ENCODE peak calls at places on chromosomes 12 and 14, in eight cellular contexts. Y is nephron progenitor cell, E is Caco-2, S is breast epithelium, H is progenitor cell of endocrine pancreas, I is endothelial cell, V is fibroblast of mammary gland, N is colonic mucosa. P is an unnamed sample.

GRCh38 chr14:21070610-21071224 is 613 bp downstream of the ARHGEF40 start:
- DNase-seq in Y (peak), E (peak), S (peak), H (peak), I (peak), V (peak), N (peak), P (peak)

GRCh38 chr14:81400852-81401251 is 728 bp upstream of the STON2 start:
- DNase-seq in Y (no peak), E (peak), S (peak), H (no peak), I (no peak), V (peak), N (peak), P (no peak)

GRCh38 chr14:92254786-92255185 is 68.2 kb upstream of the SLC24A4 start:
- DNase-seq in Y (peak), E (no peak), S (no peak), H (no peak), I (peak), V (peak), N (peak), P (peak)

GRCh38 chr12:127556487-127556886 is 710.5 kb upstream of the TMEM132C start:
- DNase-seq in Y (no peak), E (no peak), S (no peak), H (no peak), I (no peak), V (no peak), N (no peak), P (no peak)

GRCh38 chr14:81245771-81246170 is 25.0 kb upstream of the GTF2A1 start:
- DNase-seq in Y (no peak), E (no peak), S (no peak), H (no peak), I (no peak), V (no peak), N (no peak), P (no peak)

GRCh38 chr12:48351022-48351708 is 446 bp upstream of the ZNF641 start:
- DNase-seq in Y (no peak), E (peak), S (peak), H (peak), I (peak), V (peak), N (peak), P (no peak)

GRCh38 chr14:102491366-102491765 is 18.2 kb downstream of the ANKRD9 start:
- DNase-seq in Y (no peak), E (no peak), S (no peak), H (no peak), I (no peak), V (no peak), N (no peak), P (peak)

GRCh38 chr12:124457287-124458219 is 109.9 kb downstream of the NCOR2 start:
- DNase-seq in Y (no peak), E (no peak), S (peak), H (no peak), I (no peak), V (peak), N (peak), P (no peak)

GRCh38 chr12:52603314-52603713 is 2.1 kb upstream of the KRT72 start:
- DNase-seq in Y (no peak), E (no peak), S (no peak), H (no peak), I (no peak), V (peak), N (no peak), P (no peak)

GRCh38 chr14:22488522-22489246 is 100.3 kb downstream of the DAD1 start:
- DNase-seq in Y (no peak), E (no peak), S (no peak), H (no peak), I (no peak), V (no peak), N (no peak), P (no peak)

GRCh38 chr12:70364695-70365397 is 1.2 kb upstream of the KCNMB4 start:
- DNase-seq in Y (no peak), E (no peak), S (no peak), H (no peak), I (peak), V (no peak), N (peak), P (no peak)

GRCh38 chr14:70671652-70672327 is 30.1 kb downstream of the TTC9 start:
- DNase-seq in Y (no peak), E (no peak), S (no peak), H (no peak), I (no peak), V (no peak), N (no peak), P (no peak)

GRCh38 chr12:16670456-16671050 is 64.6 kb upstream of the LMO3 start:
- DNase-seq in Y (no peak), E (no peak), S (no peak), H (no peak), I (no peak), V (peak), N (no peak), P (no peak)

GRCh38 chr14:55005071-55005470 is 21.8 kb downstream of the WDHD1 start:
- DNase-seq in Y (no peak), E (no peak), S (no peak), H (no peak), I (no peak), V (no peak), N (no peak), P (no peak)

GRCh38 chr12:115452751-115453281 is 768.8 kb upstream of the TBX3 start:
- DNase-seq in Y (no peak), E (no peak), S (no peak), H (peak), I (no peak), V (no peak), N (no peak), P (no peak)

GRCh38 chr12:110921262-110921661 is 883 bp upstream of the MYL2 start:
- DNase-seq in Y (no peak), E (no peak), S (no peak), H (no peak), I (no peak), V (peak), N (no peak), P (no peak)

GRCh38 chr12:28872654-28873268 is 276.3 kb upstream of the FAR2 start:
- DNase-seq in Y (peak), E (peak), S (no peak), H (peak), I (peak), V (peak), N (peak), P (peak)

GRCh38 chr12:116202433-116202832 is 75.1 kb downstream of the MED13L start:
- DNase-seq in Y (no peak), E (no peak), S (no peak), H (no peak), I (no peak), V (peak), N (no peak), P (no peak)

GRCh38 chr12:4824415-4824814 is 85.3 kb upstream of the KCNA1 start:
- DNase-seq in Y (no peak), E (no peak), S (no peak), H (no peak), I (no peak), V (peak), N (no peak), P (no peak)

GRCh38 chr12:92503977-92504966 is 198.5 kb upstream of the PLEKHG7 start:
- DNase-seq in Y (no peak), E (no peak), S (no peak), H (no peak), I (no peak), V (no peak), N (peak), P (no peak)

GRCh38 chr12:92506460-92506859 is 196.3 kb upstream of the PLEKHG7 start:
- DNase-seq in Y (no peak), E (no peak), S (no peak), H (no peak), I (no peak), V (peak), N (no peak), P (no peak)

GRCh38 chr12:92505373-92506340 is 197.1 kb upstream of the PLEKHG7 start:
- DNase-seq in Y (peak), E (no peak), S (no peak), H (no peak), I (no peak), V (peak), N (peak), P (peak)

GRCh38 chr12:92503029-92503931 is 199.5 kb upstream of the PLEKHG7 start:
- DNase-seq in Y (no peak), E (no peak), S (no peak), H (no peak), I (no peak), V (no peak), N (no peak), P (no peak)

DNA sequence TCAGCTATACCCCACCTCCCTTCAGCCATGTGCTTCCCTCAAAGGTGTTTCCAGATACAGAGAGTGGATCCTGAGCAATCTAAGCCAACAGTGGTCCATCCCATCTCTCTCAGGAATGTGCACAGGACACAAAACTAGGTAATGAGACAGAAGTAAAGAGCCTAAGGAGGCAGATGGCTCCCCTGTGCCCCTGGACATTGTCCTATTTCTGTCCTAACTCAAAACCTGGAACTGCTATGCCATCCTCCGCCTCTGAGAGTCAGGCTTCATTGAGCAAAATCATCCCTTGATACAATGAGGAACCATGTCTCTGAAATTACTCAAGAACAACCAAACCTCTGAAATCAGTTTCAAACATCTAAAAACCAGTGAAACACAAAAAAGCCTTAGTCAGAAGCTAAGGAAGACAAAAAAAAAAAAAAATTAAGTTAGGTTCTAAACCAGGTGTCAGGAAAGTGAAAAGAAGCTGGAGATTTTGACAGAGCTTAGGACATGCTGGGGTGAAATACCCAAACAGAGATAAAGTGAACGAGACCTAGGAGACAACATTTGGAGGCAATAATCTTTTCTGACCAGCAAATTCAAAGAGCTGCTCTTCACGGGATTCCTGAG is 200.3 kb upstream of the PLEKHG7 start:
- DNase-seq in Y (no peak), E (no peak), S (no peak), H (no peak), I (no peak), V (peak), N (no peak), P (no peak)
- TF ChIP-seq CTCF in Y (no peak), E (no peak), S (peak), H (no peak), I (no peak), V (peak), N (peak), P (no peak)

DNA sequence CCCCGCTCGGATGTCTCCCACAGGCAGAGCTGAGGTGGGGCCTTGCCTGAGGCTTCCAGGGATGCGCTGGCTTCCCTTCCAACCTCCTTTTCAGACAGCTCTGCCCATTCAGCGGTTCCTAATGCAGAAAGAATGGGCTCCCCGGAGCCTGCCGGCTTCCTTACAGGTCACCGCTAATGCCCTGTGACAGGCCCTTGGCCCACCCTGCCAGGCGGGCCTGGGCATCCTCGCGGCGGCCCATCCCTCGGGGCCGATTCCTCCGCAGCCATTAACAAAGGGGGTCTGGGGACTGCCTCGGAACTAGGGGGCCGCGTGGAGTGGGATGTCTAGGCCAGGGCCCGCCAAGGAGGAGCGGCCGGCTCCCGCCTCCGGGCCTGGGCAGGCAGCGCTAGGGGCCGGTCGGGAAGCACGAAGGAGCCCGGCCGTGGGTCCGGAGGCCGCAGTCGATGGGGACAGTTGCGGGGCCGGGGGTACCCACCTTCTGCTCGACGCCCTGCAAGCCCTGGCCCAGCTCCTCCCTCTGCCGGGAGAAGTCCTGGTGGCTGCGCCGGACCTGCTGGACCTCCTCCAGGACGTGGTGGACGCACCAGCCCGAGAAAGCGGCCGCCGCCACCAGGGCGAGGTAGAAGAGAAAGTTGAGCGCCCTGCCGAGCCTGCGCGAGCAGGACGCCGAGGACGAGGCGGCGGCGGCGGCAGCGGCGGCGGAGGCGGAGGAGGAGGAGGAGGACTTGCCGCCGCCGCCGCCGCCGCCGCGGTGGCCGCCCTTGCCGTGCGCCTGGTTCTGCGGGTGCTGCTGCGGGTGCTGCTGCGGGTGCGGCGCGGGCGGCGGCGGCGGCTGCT is 709 bp downstream of the CKAP4 start:
- DNase-seq in Y (peak), E (peak), S (peak), H (peak), I (peak), V (peak), N (peak), P (peak)
- TF ChIP-seq CTCF in Y (no peak), E (no peak), S (peak), H (peak), I (no peak), V (no peak), N (no peak), P (no peak)

GRCh38 chr12:46071335-46071734 is 81.0 kb upstream of the SCAF11 start:
- DNase-seq in Y (no peak), E (no peak), S (no peak), H (no peak), I (no peak), V (no peak), N (no peak), P (no peak)
- TF ChIP-seq CTCF in Y (no peak), E (peak), S (no peak), H (no peak), I (no peak), V (no peak), N (no peak), P (no peak)

GRCh38 chr14:100827140-100827517 is 1.2 kb downstream of the MEG3 start:
- DNase-seq in Y (no peak), E (no peak), S (no peak), H (no peak), I (no peak), V (no peak), N (no peak), P (no peak)
- TF ChIP-seq CTCF in Y (no peak), E (no peak), S (no peak), H (no peak), I (no peak), V (no peak), N (no peak), P (no peak)

GRCh38 chr14:31084385-31084784 is 58.2 kb upstream of the STRN3 start:
- DNase-seq in Y (peak), E (peak), S (no peak), H (no peak), I (no peak), V (no peak), N (no peak), P (no peak)
- TF ChIP-seq CTCF in Y (no peak), E (peak), S (no peak), H (peak), I (no peak), V (no peak), N (no peak), P (no peak)

GRCh38 chr14:95614335-95614734 is 71.9 kb upstream of the TCL1B start:
- DNase-seq in Y (no peak), E (peak), S (no peak), H (no peak), I (no peak), V (peak), N (no peak), P (no peak)

GRCh38 chr14:95609398-95609990 is 74.6 kb downstream of the GLRX5 start:
- DNase-seq in Y (peak), E (peak), S (no peak), H (peak), I (peak), V (peak), N (peak), P (peak)

GRCh38 chr14:95611293-95611880 is 74.8 kb upstream of the TCL1B start:
- DNase-seq in Y (no peak), E (no peak), S (peak), H (no peak), I (no peak), V (no peak), N (no peak), P (no peak)
- TF ChIP-seq CTCF in Y (no peak), E (no peak), S (no peak), H (no peak), I (no peak), V (no peak), N (no peak), P (no peak)

DNA sequence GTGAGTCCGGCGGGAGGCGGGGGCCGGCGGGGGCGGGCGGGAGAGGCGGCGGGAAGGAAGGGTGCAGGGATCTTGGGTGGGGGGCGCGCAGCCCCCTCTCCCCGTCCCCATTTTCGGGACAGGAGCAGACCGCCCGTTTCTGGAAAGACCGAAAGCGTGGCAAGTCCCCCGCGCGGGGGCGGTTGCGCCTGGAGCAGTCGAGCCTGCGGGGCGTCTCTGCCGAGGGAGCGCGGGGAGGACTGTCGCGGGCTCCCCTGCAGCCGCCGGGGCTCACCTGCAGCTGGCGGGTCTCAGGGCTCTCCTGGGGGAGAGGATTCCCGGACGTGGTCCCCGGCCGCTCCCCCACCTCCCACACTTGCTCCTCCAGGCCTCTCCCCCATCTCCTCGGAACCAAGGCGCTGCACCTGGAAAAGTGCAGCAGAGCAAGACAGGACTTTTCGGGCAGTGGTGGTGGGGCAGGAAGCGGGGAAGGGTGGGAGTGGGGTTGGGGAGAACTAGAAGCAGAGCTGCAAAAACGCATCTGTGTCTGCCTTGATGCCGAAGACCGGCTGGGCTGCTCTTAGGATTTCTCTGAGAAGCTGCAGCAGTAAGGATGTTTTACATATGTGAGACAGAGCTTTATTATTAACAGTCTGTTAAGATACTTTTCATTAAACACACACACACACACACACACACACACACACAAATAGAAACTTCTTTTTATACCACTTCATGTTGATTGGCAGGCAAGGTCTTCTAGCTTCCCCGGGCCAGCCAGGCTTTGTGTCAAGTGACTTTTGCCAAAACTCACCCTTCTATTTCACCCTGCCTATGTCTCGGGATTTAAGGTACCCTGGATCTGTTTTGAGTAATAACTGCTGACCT is 680 bp downstream of the C12orf75 start:
- DNase-seq in Y (peak), E (no peak), S (no peak), H (peak), I (peak), V (no peak), N (peak), P (no peak)
- TF ChIP-seq CTCF in Y (no peak), E (no peak), S (no peak), H (peak), I (no peak), V (no peak), N (no peak), P (no peak)

DNA sequence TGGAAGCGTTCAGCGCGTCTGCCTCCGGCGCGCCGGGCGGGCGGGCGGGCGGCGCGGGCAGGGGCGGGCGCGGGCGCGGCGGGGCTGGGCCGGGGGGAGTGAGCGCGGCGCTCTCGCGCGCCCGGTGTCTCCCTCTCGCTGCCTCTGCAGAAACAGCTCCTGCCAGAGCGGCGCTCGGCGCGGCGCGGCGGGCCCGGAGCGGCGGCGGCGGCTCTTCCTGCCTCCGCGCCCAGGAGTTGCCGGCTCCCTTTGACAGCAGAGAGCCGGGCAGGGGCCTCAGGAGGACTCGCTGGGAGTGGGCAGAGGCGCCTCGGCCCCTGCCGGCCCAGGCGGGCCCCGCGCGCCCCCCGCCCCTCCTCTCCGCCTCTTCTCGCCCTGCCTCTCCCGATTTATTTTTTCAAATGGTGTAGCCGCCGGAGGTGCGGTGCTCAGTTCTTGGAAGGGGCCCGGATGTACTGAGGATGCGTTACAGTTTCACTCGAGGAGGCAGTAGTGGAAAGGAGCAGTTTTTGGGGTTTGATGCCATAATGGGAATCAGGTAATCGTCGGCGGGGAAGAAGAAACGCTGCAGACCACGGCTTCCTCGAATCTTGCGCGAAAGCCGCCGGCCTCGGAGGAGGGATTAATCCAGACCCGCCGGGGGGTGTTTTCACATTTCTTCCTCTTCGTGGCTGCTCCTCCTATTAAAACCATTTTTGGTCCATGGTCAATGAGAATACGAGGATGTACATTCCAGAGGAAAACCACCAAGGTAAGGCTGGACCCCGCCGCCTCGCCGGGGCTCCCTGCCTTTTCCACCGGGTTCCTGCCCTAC is at the start of gene CACNA1C:
- DNase-seq in Y (peak), E (peak), S (peak), H (peak), I (peak), V (peak), N (peak), P (peak)
- TF ChIP-seq CTCF in Y (no peak), E (peak), S (no peak), H (peak), I (no peak), V (no peak), N (no peak), P (no peak)

GRCh38 chr12:59085680-59086079 is 165.4 kb upstream of the LRIG3 start:
- DNase-seq in Y (no peak), E (no peak), S (no peak), H (no peak), I (no peak), V (peak), N (no peak), P (no peak)

GRCh38 chr12:59088673-59089072 is 168.4 kb upstream of the LRIG3 start:
- DNase-seq in Y (no peak), E (no peak), S (no peak), H (no peak), I (no peak), V (peak), N (no peak), P (no peak)

GRCh38 chr12:59086124-59086523 is 165.8 kb upstream of the LRIG3 start:
- DNase-seq in Y (no peak), E (no peak), S (no peak), H (no peak), I (no peak), V (no peak), N (no peak), P (no peak)

GRCh38 chr12:59087691-59088090 is 167.4 kb upstream of the LRIG3 start:
- DNase-seq in Y (no peak), E (no peak), S (no peak), H (no peak), I (no peak), V (no peak), N (no peak), P (no peak)

GRCh38 chr12:59087077-59087673 is 166.9 kb upstream of the LRIG3 start:
- DNase-seq in Y (no peak), E (no peak), S (no peak), H (no peak), I (no peak), V (peak), N (peak), P (no peak)
- TF ChIP-seq CTCF in Y (peak), E (no peak), S (peak), H (peak), I (peak), V (peak), N (peak), P (no peak)